ENCODE peak calls at places on chromosomes 5 and 9, in eight cellular contexts. M, Q, A, Z, J, I, P and K are unnamed samples.

GRCh38 chr9:77912895-77913693 is 118.5 kb downstream of the GNAQ start:
- DNase-seq in Z (no peak), M (no peak), J (no peak), P (no peak), A (no peak), Q (no peak), I (no peak), K (no peak)

GRCh38 chr5:159053708-159054107 is 46.0 kb downstream of the EBF1 start:
- DNase-seq in P (no peak), Q (no peak), I (no peak), J (no peak), M (no peak), Z (no peak), A (no peak), K (no peak)

GRCh38 chr5:123992641-123993040 is 480.7 kb downstream of the CSNK1G3 start:
- DNase-seq in Q (no peak), M (no peak), J (no peak), P (no peak), Z (no peak), A (no peak), I (peak; percentile 17), K (no peak)

GRCh38 chr9:136403538-136403914 is 3.6 kb upstream of the SNAPC4 start:
- DNase-seq in M (peak; percentile 85), P (peak; percentile 41), I (no peak), J (no peak), Z (no peak), Q (no peak), A (no peak), K (no peak)

GRCh38 chr9:111728617-111729366 is 65.9 kb downstream of the SHOC1 start:
- DNase-seq in J (no peak), A (no peak), I (no peak), Z (peak; percentile 28), P (no peak), M (no peak), Q (peak; percentile 8), K (no peak)

GRCh38 chr5:90933298-90933697 is 374.7 kb downstream of the ADGRV1 start:
- DNase-seq in Z (no peak), M (no peak), A (no peak), P (no peak), Q (no peak), J (no peak), I (no peak), K (no peak)

GRCh38 chr9:98877211-98877730 is 66.4 kb upstream of the COL15A1 start:
- DNase-seq in J (no peak), Z (no peak), I (no peak), Q (no peak), M (no peak), P (no peak), A (no peak), K (no peak)

GRCh38 chr9:27383524-27383923 is 86.6 kb upstream of the EQTN start:
- DNase-seq in M (no peak), I (no peak), J (no peak), P (no peak), Z (no peak), Q (no peak), A (no peak), K (no peak)

GRCh38 chr5:131589510-131590348 is 45.3 kb downstream of the RAPGEF6 start:
- DNase-seq in A (no peak), I (peak; percentile 70), Z (peak; percentile 77), Q (peak; percentile 29), J (peak; percentile 51), P (no peak), M (no peak), K (no peak)

GRCh38 chr5:134651531-134651930 is 2.9 kb downstream of the SEC24A start:
- DNase-seq in Q (no peak), P (no peak), M (peak; percentile 22), A (no peak), J (no peak), I (no peak), Z (no peak), K (no peak)